ENCODE peak calls at places on chromosomes 12 and 14, in six cellular contexts. K is GM23338, D is AG09309, L is OCI-LY7, R is psoas muscle, V is mesendoderm. M is an unnamed sample.

GRCh38 chr12:106042091-106042490 is 96.7 kb downstream of the NUAK1 start:
- DNase-seq in D (no peak), V (no peak), R (no peak), L (no peak), K (no peak), M (no peak)

GRCh38 chr12:55822228-55822627 is 4.4 kb downstream of the ORMDL2 start:
- DNase-seq in D (no peak), L (no peak), K (peak), V (peak), R (no peak), M (no peak)

GRCh38 chr12:121807656-121808347 is 4.0 kb downstream of the SETD1B start:
- DNase-seq in K (no peak), R (no peak), L (no peak), D (no peak), V (no peak), M (no peak)

GRCh38 chr14:69287096-69287991 is 27.4 kb downstream of the GALNT16 start:
- DNase-seq in V (peak), L (no peak), D (no peak), K (peak), R (no peak), M (no peak)

GRCh38 chr14:65927871-65928270 is 515.3 kb downstream of the FUT8 start:
- DNase-seq in V (peak), L (no peak), D (no peak), R (no peak), K (peak), M (no peak)

GRCh38 chr14:31927348-31927826 is 149.7 kb upstream of the ARHGAP5 start:
- DNase-seq in R (no peak), V (peak), K (peak), D (peak), L (no peak), M (no peak)

GRCh38 chr14:28297559-28297958 is 469.0 kb upstream of the FOXG1 start:
- DNase-seq in V (no peak), R (no peak), D (no peak), L (no peak), K (no peak), M (no peak)

GRCh38 chr12:113208041-113208934 is 13.0 kb upstream of the TPCN1 start:
- DNase-seq in L (peak), R (no peak), D (no peak), K (peak), V (peak), M (no peak)

GRCh38 chr12:109944975-109945374 is 44.9 kb downstream of the TCHP start:
- DNase-seq in K (peak), R (no peak), V (peak), D (no peak), L (no peak), M (no peak)

GRCh38 chr12:119328111-119328510 is 6.4 kb upstream of the CCDC60 start:
- DNase-seq in R (no peak), V (peak), D (no peak), K (peak), L (no peak), M (no peak)

GRCh38 chr12:11513288-11513687 is 117.9 kb upstream of the PRB2 start:
- DNase-seq in R (no peak), L (peak), K (peak), V (peak), D (no peak), M (no peak)

GRCh38 chr12:1518763-1519516 is 75.4 kb downstream of the FBXL14 start:
- DNase-seq in L (no peak), D (peak), R (no peak), K (no peak), V (peak), M (no peak)

GRCh38 chr12:26274441-26275312 is 79.3 kb downstream of the SSPN start:
- DNase-seq in V (peak), K (peak), R (peak), D (peak), L (no peak), M (peak)

GRCh38 chr14:73143003-73143402 is 6.7 kb downstream of the PSEN1 start:
- DNase-seq in R (no peak), K (no peak), L (no peak), D (no peak), V (no peak), M (no peak)

GRCh38 chr14:33682746-33683145 is 268.1 kb downstream of the EGLN3 start:
- DNase-seq in L (no peak), K (no peak), D (no peak), R (peak), V (peak), M (no peak)

GRCh38 chr14:61575751-61576150 is 119.6 kb upstream of the HIF1A start:
- DNase-seq in L (no peak), R (no peak), K (no peak), D (no peak), V (no peak), M (no peak)

GRCh38 chr12:69985656-69986055 is 160.6 kb downstream of the MYRFL start:
- DNase-seq in L (peak), R (no peak), D (no peak), V (peak), K (peak), M (no peak)

GRCh38 chr12:79547735-79548347 is 142.9 kb downstream of the PAWR start:
- DNase-seq in V (peak), K (peak), D (peak), L (peak), R (no peak), M (no peak)

GRCh38 chr12:3752096-3752709 is 706 bp downstream of the CRACR2A start:
- DNase-seq in K (no peak), R (peak), V (peak), D (no peak), L (peak), M (peak)
- H3K4me3 ChIP-seq in K (peak), R (peak), V (no peak), D (peak), L (peak), M (peak)

GRCh38 chr14:89624500-89625156 is 207.6 kb upstream of the FOXN3 start:
- DNase-seq in L (no peak), K (no peak), R (no peak), V (no peak), D (no peak), M (no peak)
- H3K4me3 ChIP-seq in L (no peak), K (no peak), R (peak), V (no peak), D (no peak), M (no peak)

GRCh38 chr14:56659361-56659760 is 79.8 kb downstream of the TMEM260 start:
- DNase-seq in R (no peak), K (peak), L (no peak), D (no peak), V (peak), M (no peak)
- H3K4me3 ChIP-seq in R (no peak), K (no peak), L (no peak), D (no peak), V (no peak), M (no peak)

GRCh38 chr12:114903394-114903748 is 219.4 kb upstream of the TBX3 start:
- DNase-seq in K (no peak), V (peak), D (peak), L (no peak), R (no peak), M (no peak)
- H3K4me3 ChIP-seq in K (no peak), V (no peak), D (peak), L (no peak), R (no peak), M (no peak)

GRCh38 chr12:57735952-57736742 is 2.4 kb downstream of the AGAP2 start:
- DNase-seq in V (peak), R (no peak), K (peak), D (no peak), L (no peak), M (no peak)

GRCh38 chr12:57736743-57737466 is 1.6 kb downstream of the AGAP2 start:
- DNase-seq in R (no peak), L (no peak), K (peak), V (no peak), D (no peak), M (no peak)

GRCh38 chr12:57734586-57734985 is 4.0 kb downstream of the AGAP2 start:
- DNase-seq in D (no peak), L (no peak), V (no peak), R (no peak), K (no peak), M (no peak)

GRCh38 chr12:57733928-57734327 is 4.6 kb downstream of the AGAP2 start:
- DNase-seq in R (no peak), L (no peak), D (no peak), K (no peak), V (no peak), M (no peak)

DNA sequence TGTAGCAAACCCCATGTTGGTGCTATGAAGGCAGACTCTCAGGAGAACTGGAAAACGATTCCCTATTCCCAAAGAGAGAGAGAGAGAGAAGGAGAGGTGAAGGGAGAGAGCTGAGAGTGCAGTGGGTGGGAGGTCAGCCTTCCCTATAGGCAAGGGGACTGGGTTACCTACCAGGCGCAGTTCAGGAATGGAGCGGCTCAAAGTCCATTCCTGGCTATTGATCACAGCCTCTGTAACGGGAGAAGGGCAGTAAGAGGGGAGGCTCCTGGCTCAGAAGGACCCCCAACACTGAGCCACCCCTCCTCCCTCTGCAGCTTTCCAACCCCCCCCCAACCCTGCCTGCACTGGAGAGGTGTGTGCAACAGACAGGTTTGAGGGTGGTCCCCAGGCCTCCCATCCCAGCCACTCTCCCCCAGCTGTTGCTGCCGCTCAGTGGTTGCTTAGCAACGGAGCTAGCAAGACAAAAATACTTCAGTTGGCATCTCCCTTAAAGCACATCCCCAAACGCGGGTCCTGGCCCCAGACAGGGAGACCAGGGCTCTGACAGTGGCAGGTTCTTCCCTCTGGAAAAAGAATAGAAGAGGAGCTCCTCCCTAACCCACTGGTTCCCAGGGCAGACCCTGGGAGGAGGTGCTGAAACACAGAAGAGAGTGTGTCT is 3.2 kb downstream of the AGAP2 start:
- DNase-seq in R (no peak), V (peak), K (peak), L (no peak), D (no peak), M (no peak)
- H3K4me3 ChIP-seq in R (peak), V (no peak), K (peak), L (no peak), D (no peak), M (no peak)

M was measured in right lobe of liver.